ENCODE peak calls at places on chromosome X, in ten cellular contexts. H, U, R, F, W, K, L, D, E and V are unnamed samples.

GRCh38 chrX:134908235-134908834 is 82.5 kb upstream of the SMIM10 start:
- DNase-seq in H (no peak), U (no peak), R (no peak), F (no peak), W (no peak), K (peak), L (peak), D (peak), E (no peak), V (no peak)

GRCh38 chrX:52422884-52423283 is 54.1 kb downstream of the XAGE2 start:
- DNase-seq in H (no peak), U (no peak), R (no peak), F (peak), W (no peak), K (peak), L (no peak), D (no peak), E (no peak), V (no peak)

GRCh38 chrX:31213941-31214340 is 142.1 kb upstream of the FTHL17 start:
- DNase-seq in H (no peak), U (peak), R (no peak), F (no peak), W (no peak), K (no peak), L (peak), D (peak), E (peak), V (peak)

GRCh38 chrX:69083785-69084184 is 81.5 kb downstream of the PJA1 start:
- DNase-seq in H (no peak), U (no peak), R (no peak), F (no peak), W (no peak), K (no peak), L (no peak), D (no peak), E (no peak), V (no peak)

GRCh38 chrX:97229318-97229717 is 345.6 kb downstream of the RPA4 start:
- DNase-seq in H (no peak), U (no peak), R (no peak), F (no peak), W (no peak), K (no peak), L (no peak), D (peak), E (no peak), V (no peak)

GRCh38 chrX:6021316-6022091 is 207.2 kb downstream of the NLGN4X start:
- DNase-seq in H (no peak), U (peak), R (no peak), F (peak), W (peak), K (peak), L (peak), D (peak), E (peak), V (peak)

GRCh38 chrX:101057095-101057714 is 5.3 kb upstream of the TRMT2B start:
- DNase-seq in H (no peak), U (no peak), R (no peak), F (peak), W (no peak), K (peak), L (peak), D (no peak), E (peak), V (no peak)

GRCh38 chrX:123860983-123861382 is 1.1 kb downstream of the XIAP start:
- DNase-seq in H (no peak), U (no peak), R (no peak), F (no peak), W (no peak), K (peak), L (no peak), D (no peak), E (no peak), V (no peak)

GRCh38 chrX:153969125-153969903 is 2.3 kb downstream of the HCFC1 start:
- DNase-seq in H (no peak), U (no peak), R (no peak), F (no peak), W (no peak), K (no peak), L (no peak), D (no peak), E (peak), V (peak)

GRCh38 chrX:150032742-150033141 is 94.5 kb upstream of the EOLA2 start:
- DNase-seq in H (no peak), U (no peak), R (no peak), F (peak), W (no peak), K (peak), L (no peak), D (no peak), E (no peak), V (no peak)

GRCh38 chrX:145190801-145191389 is 56.4 kb upstream of the SPANXN1 start:
- DNase-seq in H (no peak), U (no peak), R (no peak), F (no peak), W (no peak), K (peak), L (no peak), D (peak), E (no peak), V (no peak)

GRCh38 chrX:109774706-109775105 is 41.6 kb upstream of the ACSL4 start:
- DNase-seq in H (no peak), U (no peak), R (no peak), F (peak), W (no peak), K (peak), L (peak), D (no peak), E (no peak), V (no peak)

GRCh38 chrX:31545726-31546125 is 473.9 kb upstream of the FTHL17 start:
- DNase-seq in H (no peak), U (no peak), R (no peak), F (peak), W (no peak), K (no peak), L (no peak), D (no peak), E (no peak), V (no peak)

GRCh38 chrX:7390446-7390845 is 242.5 kb upstream of the PUDP start:
- DNase-seq in H (no peak), U (no peak), R (no peak), F (no peak), W (no peak), K (no peak), L (no peak), D (no peak), E (no peak), V (no peak)

GRCh38 chrX:22338740-22339139 is 66.0 kb downstream of the CBLL2 start:
- DNase-seq in H (no peak), U (no peak), R (no peak), F (peak), W (no peak), K (no peak), L (no peak), D (no peak), E (no peak), V (no peak)

GRCh38 chrX:39931554-39932282 is 166.0 kb downstream of the BCOR start:
- DNase-seq in H (no peak), U (no peak), R (no peak), F (no peak), W (no peak), K (peak), L (no peak), D (no peak), E (no peak), V (no peak)

GRCh38 chrX:153491351-153492152 is 3.2 kb upstream of the BGN start:
- DNase-seq in H (no peak), U (peak), R (no peak), F (no peak), W (no peak), K (no peak), L (no peak), D (peak), E (no peak), V (peak)

GRCh38 chrX:139933904-139934303 is 1.1 kb upstream of the ATP11C start:
- DNase-seq in H (no peak), U (no peak), R (no peak), F (no peak), W (no peak), K (no peak), L (no peak), D (no peak), E (no peak), V (no peak)

GRCh38 chrX:54397113-54397512 is 39.3 kb upstream of the WNK3 start:
- DNase-seq in H (no peak), U (no peak), R (no peak), F (peak), W (no peak), K (no peak), L (no peak), D (no peak), E (no peak), V (no peak)

GRCh38 chrX:27882695-27883094 is 74.9 kb downstream of the MAGEB10 start:
- DNase-seq in H (no peak), U (no peak), R (no peak), F (no peak), W (no peak), K (no peak), L (no peak), D (no peak), E (no peak), V (no peak)

GRCh38 chrX:119497185-119497584 is 28.9 kb downstream of the SLC25A5 start:
- DNase-seq in H (no peak), U (no peak), R (no peak), F (no peak), W (no peak), K (no peak), L (no peak), D (no peak), E (peak), V (no peak)
- TF ChIP-seq CTCF in H (no peak), U (no peak), R (no peak), F (no peak), W (no peak), K (no peak), L (no peak), D (no peak), E (no peak), V (no peak)

GRCh38 chrX:20594985-20595384 is 328.3 kb upstream of the RPS6KA3 start:
- DNase-seq in H (no peak), U (no peak), R (no peak), F (peak), W (no peak), K (peak), L (no peak), D (no peak), E (no peak), V (no peak)
- TF ChIP-seq CTCF in H (no peak), U (peak), R (no peak), F (no peak), W (no peak), K (peak), L (no peak), D (peak), E (no peak), V (peak)

GRCh38 chrX:71000139-71000538 is 68.0 kb downstream of the SNX12 start:
- DNase-seq in H (no peak), U (no peak), R (no peak), F (no peak), W (no peak), K (no peak), L (no peak), D (no peak), E (no peak), V (no peak)

GRCh38 chrX:70995338-70995737 is 64.4 kb upstream of the SLC7A3 start:
- DNase-seq in H (no peak), U (no peak), R (no peak), F (no peak), W (no peak), K (no peak), L (no peak), D (no peak), E (no peak), V (no peak)

GRCh38 chrX:70998402-70999027 is 67.6 kb upstream of the SLC7A3 start:
- DNase-seq in H (no peak), U (peak), R (no peak), F (peak), W (peak), K (peak), L (no peak), D (no peak), E (peak), V (peak)
- TF ChIP-seq CTCF in H (no peak), U (no peak), R (peak), F (peak), W (no peak), K (peak), L (peak), D (peak), E (no peak), V (peak)

GRCh38 chrX:1534321-1535168 is 2.4 kb downstream of the P2RY8 start:
- DNase-seq in H (no peak), U (no peak), R (no peak), F (no peak), W (no peak), K (no peak), L (peak), D (no peak), E (peak), V (peak)

GRCh38 chrX:1535241-1536041 is 1.5 kb downstream of the P2RY8 start:
- DNase-seq in H (no peak), U (no peak), R (peak), F (no peak), W (no peak), K (no peak), L (peak), D (no peak), E (peak), V (no peak)

GRCh38 chrX:1536712-1537030 is 314 bp downstream of the P2RY8 start:
- DNase-seq in H (peak), U (no peak), R (no peak), F (no peak), W (no peak), K (no peak), L (no peak), D (no peak), E (no peak), V (no peak)

GRCh38 chrX:1533083-1533482 is 3.9 kb downstream of the P2RY8 start:
- DNase-seq in H (no peak), U (no peak), R (no peak), F (no peak), W (no peak), K (no peak), L (no peak), D (no peak), E (no peak), V (no peak)

DNA sequence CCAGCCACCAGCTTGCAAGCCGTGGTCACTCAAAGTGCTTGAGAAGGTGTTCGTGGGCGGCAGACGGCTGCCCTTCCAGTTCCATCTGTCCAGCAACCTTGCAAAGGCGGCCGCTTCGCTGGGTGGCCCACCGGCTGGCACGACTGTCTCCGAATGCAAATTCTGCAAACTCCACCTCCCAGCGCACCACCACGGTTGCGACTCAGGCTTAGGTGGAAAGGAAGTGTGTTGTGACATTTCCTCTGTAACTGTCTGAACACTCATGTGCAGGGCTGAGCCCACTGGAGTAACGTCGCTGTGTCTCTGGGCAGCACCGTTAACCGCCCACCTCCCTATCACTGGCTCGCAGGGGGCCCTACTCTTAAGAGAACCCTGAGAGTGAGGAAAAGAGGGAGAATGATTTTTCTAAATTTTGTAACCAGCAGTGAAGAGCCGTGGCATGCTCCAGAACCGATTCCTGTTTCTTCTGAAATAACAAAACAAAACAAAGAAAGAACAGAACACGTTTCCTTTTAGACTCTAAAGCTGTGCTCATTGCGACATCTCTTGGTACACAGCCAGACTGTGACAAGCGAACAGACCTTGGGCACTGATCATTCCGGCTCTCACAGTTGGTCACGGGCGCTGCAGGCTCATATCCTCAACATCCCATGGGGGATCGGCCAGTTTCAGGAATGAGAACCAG is at the start of gene P2RY8:
- DNase-seq in H (peak), U (no peak), R (peak), F (no peak), W (peak), K (peak), L (peak), D (no peak), E (peak), V (no peak)
- TF ChIP-seq CTCF in H (no peak), U (no peak), R (no peak), F (no peak), W (no peak), K (no peak), L (peak), D (no peak), E (peak), V (no peak)

GRCh38 chrX:25721564-25721963 is 416.6 kb upstream of the MAGEB18 start:
- DNase-seq in H (no peak), U (no peak), R (no peak), F (no peak), W (no peak), K (peak), L (no peak), D (no peak), E (no peak), V (no peak)
- TF ChIP-seq CTCF in H (no peak), U (no peak), R (no peak), F (no peak), W (no peak), K (peak), L (no peak), D (peak), E (no peak), V (peak)

DNA sequence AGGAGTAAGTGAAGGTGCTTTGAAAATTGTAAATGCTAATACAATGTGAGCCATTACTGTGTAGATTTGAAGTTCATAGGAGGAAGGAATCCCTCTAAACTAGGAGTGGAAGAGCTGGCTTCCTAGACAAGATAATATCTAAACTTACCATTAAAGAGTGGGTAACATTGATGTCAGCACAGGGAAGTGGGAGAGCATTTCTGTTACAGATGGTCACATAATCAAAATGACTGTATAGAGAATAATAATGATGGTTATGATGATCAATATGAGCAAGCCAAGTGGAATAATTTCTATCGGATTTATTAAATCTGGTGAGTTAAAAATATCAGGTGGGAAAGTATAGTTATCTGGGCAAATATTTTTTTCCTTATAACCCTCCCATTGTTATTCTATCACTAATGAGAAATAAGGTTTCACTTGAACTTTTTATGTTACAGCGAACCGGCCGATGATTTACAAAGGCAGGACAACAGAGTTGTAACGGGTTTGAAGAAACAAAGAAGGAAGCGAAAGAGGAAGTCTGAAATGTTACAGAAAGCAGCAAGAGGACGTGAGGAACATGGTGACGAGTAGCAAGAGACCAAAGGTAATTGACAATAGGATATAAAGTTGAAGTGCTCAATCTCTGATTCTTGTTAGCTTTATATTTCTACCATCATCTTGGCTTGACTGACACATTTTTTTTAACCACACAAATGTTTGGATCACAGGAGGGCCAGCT is 43.5 kb downstream of the FMR1NB start:
- DNase-seq in H (no peak), U (no peak), R (no peak), F (no peak), W (no peak), K (no peak), L (no peak), D (no peak), E (peak), V (no peak)
- TF ChIP-seq CTCF in H (no peak), U (no peak), R (no peak), F (no peak), W (no peak), K (no peak), L (no peak), D (no peak), E (no peak), V (no peak)

DNA sequence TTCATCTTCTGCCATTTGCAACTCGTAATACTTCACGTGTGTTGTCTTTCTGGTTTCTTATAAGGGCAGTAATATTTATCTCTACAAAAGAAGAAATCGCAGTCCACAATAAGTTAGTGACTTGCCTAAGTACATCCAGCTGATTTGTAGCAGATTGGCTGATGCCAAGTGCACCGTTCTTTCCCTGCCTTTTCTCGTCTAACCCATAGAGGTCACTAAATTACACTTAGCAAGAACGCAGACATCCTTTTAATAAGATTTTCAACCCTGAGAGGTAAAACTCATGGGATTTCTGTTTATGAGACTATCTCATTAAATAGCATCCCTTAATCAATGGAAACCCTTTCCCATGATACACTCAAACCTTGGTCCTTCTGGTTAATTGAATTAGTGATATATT is 408.6 kb upstream of the ACTRT1 start:
- DNase-seq in H (no peak), U (no peak), R (no peak), F (no peak), W (no peak), K (no peak), L (no peak), D (peak), E (no peak), V (no peak)
- TF ChIP-seq CTCF in H (no peak), U (no peak), R (no peak), F (no peak), W (no peak), K (no peak), L (no peak), D (no peak), E (no peak), V (peak)

GRCh38 chrX:15815779-15816452 is 25.6 kb downstream of the ZRSR2 start:
- DNase-seq in H (no peak), U (peak), R (no peak), F (no peak), W (no peak), K (peak), L (peak), D (peak), E (peak), V (peak)
- TF ChIP-seq CTCF in H (no peak), U (peak), R (peak), F (no peak), W (no peak), K (peak), L (peak), D (peak), E (peak), V (peak)

DNA sequence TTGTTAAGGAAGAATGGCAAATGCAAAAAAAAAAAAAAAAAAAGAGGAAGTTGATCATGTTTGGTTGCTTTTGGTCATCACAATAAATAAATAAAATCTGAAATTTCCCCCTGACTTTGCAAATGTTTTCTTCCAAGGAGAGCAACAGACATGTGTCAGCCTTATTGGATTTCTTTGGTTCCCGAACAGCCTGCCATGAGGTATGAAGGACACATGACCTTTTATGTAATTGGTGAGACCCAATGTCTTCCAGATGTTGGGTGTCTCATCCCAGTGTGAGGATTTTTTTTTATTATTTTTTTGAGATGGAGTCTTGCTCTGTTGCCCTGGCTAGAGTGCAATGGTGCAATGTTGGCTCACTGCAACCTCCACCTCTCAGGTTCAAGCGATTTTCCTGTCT is 24.6 kb upstream of the CD99 start:
- DNase-seq in H (no peak), U (no peak), R (no peak), F (no peak), W (no peak), K (no peak), L (no peak), D (no peak), E (no peak), V (no peak)
- TF ChIP-seq CTCF in H (no peak), U (no peak), R (no peak), F (no peak), W (no peak), K (no peak), L (no peak), D (no peak), E (no peak), V (no peak)